ENCODE peak calls at places on chromosomes 4 and X, in nine cellular contexts. A, M, S, D, N, V, J, C and P are unnamed samples.

GRCh38 chr4:185211641-185212040 is 2.2 kb downstream of the SNX25 start:
- DNase-seq in A (no peak), M (no peak), S (no peak), D (no peak), N (no peak), V (no peak), J (no peak), C (no peak), P (no peak)

GRCh38 chrX:132819885-132820284 is 138.5 kb downstream of the HS6ST2 start:
- DNase-seq in A (no peak), M (no peak), S (no peak), D (no peak), N (no peak), V (no peak), J (no peak), C (no peak), P (no peak)

GRCh38 chr4:158172196-158172557 is 648 bp downstream of the GASK1B start:
- DNase-seq in A (no peak), M (no peak), S (no peak), D (no peak), N (no peak), V (peak), J (no peak), C (no peak), P (no peak)

GRCh38 chr4:8345053-8345945 is 75.7 kb downstream of the HTRA3 start:
- DNase-seq in A (no peak), M (no peak), S (no peak), D (no peak), N (no peak), V (no peak), J (no peak), C (no peak), P (no peak)

GRCh38 chr4:177450421-177451107 is 8.3 kb upstream of the AGA start:
- DNase-seq in A (no peak), M (no peak), S (no peak), D (no peak), N (no peak), V (peak), J (no peak), C (no peak), P (no peak)

GRCh38 chr4:140152760-140153418 is 1.1 kb downstream of the MAML3 start:
- DNase-seq in A (no peak), M (no peak), S (peak), D (peak), N (no peak), V (peak), J (peak), C (peak), P (peak)

GRCh38 chr4:78092850-78093249 is 35.7 kb downstream of the FRAS1 start:
- DNase-seq in A (no peak), M (no peak), S (no peak), D (no peak), N (no peak), V (no peak), J (no peak), C (no peak), P (no peak)

GRCh38 chr4:67437974-67438713 is 107.2 kb downstream of the CENPC start:
- DNase-seq in A (peak), M (no peak), S (no peak), D (peak), N (peak), V (peak), J (no peak), C (no peak), P (no peak)

GRCh38 chrX:103376979-103377324 is 614 bp downstream of the BEX3 start:
- DNase-seq in A (no peak), M (no peak), S (no peak), D (no peak), N (no peak), V (no peak), J (peak), C (peak), P (no peak)

GRCh38 chrX:84320606-84321005 is 132.6 kb upstream of the RPS6KA6 start:
- DNase-seq in A (no peak), M (no peak), S (no peak), D (no peak), N (no peak), V (peak), J (no peak), C (no peak), P (no peak)

GRCh38 chr4:156778093-156778492 is 193.5 kb downstream of the PDGFC start:
- DNase-seq in A (no peak), M (no peak), S (no peak), D (no peak), N (no peak), V (peak), J (no peak), C (no peak), P (no peak)

GRCh38 chr4:57691370-57691769 is 581.2 kb upstream of the IGFBP7 start:
- DNase-seq in A (no peak), M (no peak), S (no peak), D (no peak), N (no peak), V (no peak), J (no peak), C (no peak), P (no peak)

GRCh38 chr4:170758988-170759387 is 669.2 kb upstream of the AADAT start:
- DNase-seq in A (no peak), M (no peak), S (no peak), D (no peak), N (no peak), V (no peak), J (no peak), C (no peak), P (no peak)

GRCh38 chrX:23478056-23478455 is 143.4 kb downstream of the PTCHD1 start:
- DNase-seq in A (no peak), M (no peak), S (no peak), D (no peak), N (no peak), V (peak), J (no peak), C (no peak), P (no peak)

GRCh38 chr4:97073194-97073593 is 1070.1 kb downstream of the STPG2 start:
- DNase-seq in A (no peak), M (no peak), S (no peak), D (no peak), N (no peak), V (no peak), J (no peak), C (no peak), P (no peak)

GRCh38 chrX:155242300-155242699 is 22.0 kb downstream of the RAB39B start:
- DNase-seq in A (no peak), M (no peak), S (no peak), D (no peak), N (no peak), V (no peak), J (no peak), C (no peak), P (no peak)

GRCh38 chrX:3175659-3176438 is 134.6 kb downstream of the ARSF start:
- DNase-seq in A (no peak), M (no peak), S (no peak), D (no peak), N (no peak), V (peak), J (no peak), C (no peak), P (no peak)

GRCh38 chrX:47452112-47452511 is 30.9 kb downstream of the ZNF41 start:
- DNase-seq in A (no peak), M (no peak), S (no peak), D (no peak), N (no peak), V (no peak), J (no peak), C (no peak), P (no peak)

GRCh38 chrX:70134116-70134477 is 850 bp downstream of the IGBP1 start:
- DNase-seq in A (no peak), M (no peak), S (no peak), D (no peak), N (no peak), V (peak), J (no peak), C (no peak), P (no peak)

GRCh38 chr4:95547708-95548471 is 883 bp downstream of the UNC5C start:
- DNase-seq in A (no peak), M (no peak), S (no peak), D (peak), N (no peak), V (peak), J (peak), C (peak), P (no peak)

GRCh38 chrX:133813991-133814390 is 171.4 kb downstream of the GPC3 start:
- DNase-seq in A (no peak), M (no peak), S (no peak), D (no peak), N (no peak), V (no peak), J (no peak), C (no peak), P (no peak)

GRCh38 chr4:115279300-115279699 is 165.9 kb upstream of the NDST4 start:
- DNase-seq in A (no peak), M (no peak), S (no peak), D (no peak), N (no peak), V (no peak), J (no peak), C (no peak), P (peak)

GRCh38 chr4:135739354-135739753 is 1537.8 kb upstream of the PABPC4L start:
- DNase-seq in A (no peak), M (no peak), S (no peak), D (no peak), N (no peak), V (no peak), J (no peak), C (no peak), P (no peak)

GRCh38 chrX:37672563-37672962 is 13.0 kb upstream of the XK start:
- DNase-seq in A (no peak), M (no peak), S (no peak), D (no peak), N (no peak), V (no peak), J (no peak), C (no peak), P (no peak)

GRCh38 chr4:169311643-169312365 is 41.0 kb upstream of the SH3RF1 start:
- DNase-seq in A (no peak), M (no peak), S (peak), D (peak), N (no peak), V (peak), J (peak), C (peak), P (peak)

GRCh38 chr4:136581119-136581518 is 951.2 kb downstream of the PCDH18 start:
- DNase-seq in A (no peak), M (no peak), S (no peak), D (no peak), N (no peak), V (no peak), J (no peak), C (no peak), P (no peak)

GRCh38 chr4:145320269-145320668 is 139.9 kb upstream of the OTUD4 start:
- DNase-seq in A (no peak), M (no peak), S (no peak), D (no peak), N (no peak), V (no peak), J (no peak), C (no peak), P (no peak)

GRCh38 chr4:139903845-139904244 is 238.2 kb downstream of the MGST2 start:
- DNase-seq in A (no peak), M (no peak), S (no peak), D (no peak), N (no peak), V (peak), J (no peak), C (no peak), P (no peak)

GRCh38 chr4:105181259-105181658 is 34.6 kb downstream of the TET2 start:
- DNase-seq in A (no peak), M (no peak), S (no peak), D (no peak), N (no peak), V (no peak), J (no peak), C (no peak), P (no peak)

GRCh38 chrX:77564824-77565223 is 117.6 kb downstream of the FGF16 start:
- DNase-seq in A (no peak), M (no peak), S (no peak), D (no peak), N (no peak), V (peak), J (no peak), C (no peak), P (no peak)

GRCh38 chrX:68249401-68249831 is 183.9 kb downstream of the OPHN1 start:
- DNase-seq in A (no peak), M (no peak), S (no peak), D (peak), N (no peak), V (no peak), J (no peak), C (peak), P (no peak)

GRCh38 chr4:44791842-44792241 is 65.5 kb upstream of the GNPDA2 start:
- DNase-seq in A (no peak), M (no peak), S (no peak), D (no peak), N (no peak), V (no peak), J (no peak), C (no peak), P (no peak)

GRCh38 chrX:4547218-4547836 is 833.9 kb upstream of the PRKX start:
- DNase-seq in A (peak), M (peak), S (peak), D (peak), N (peak), V (peak), J (peak), C (peak), P (peak)

GRCh38 chrX:153635788-153636668 is 11.0 kb upstream of the DUSP9 start:
- DNase-seq in A (no peak), M (no peak), S (peak), D (no peak), N (no peak), V (peak), J (no peak), C (no peak), P (peak)